ENCODE peak calls at places on chromosomes 12 and 14, in ten cellular contexts. J is left lung; U is brain microvascular endothelial cell; Y is CD4-positive, alpha-beta T cell; W is mesothelial cell of epicardium; O is neural crest cell; H is B cell; D is gastrocnemius medialis; S is bronchial epithelial cell; E is fibroblast of mammary gland. B is an unnamed sample.

GRCh38 chr14:95143813-95144620 is 13.3 kb downstream of the DICER1 start:
- DNase-seq in J (no peak), U (no peak), Y (no peak), W (no peak), O (no peak), H (peak; percentile 22), D (no peak), S (no peak), E (no peak), B (no peak)

GRCh38 chr12:18857656-18858055 is 119.7 kb downstream of the CAPZA3 start:
- DNase-seq in J (no peak), U (no peak), Y (no peak), W (no peak), O (no peak), H (no peak), D (no peak), S (no peak), E (no peak), B (no peak)

GRCh38 chr12:112944028-112944690 is 5.9 kb downstream of the OAS3 start:
- DNase-seq in J (no peak), U (no peak), Y (no peak), W (no peak), O (no peak), H (no peak), D (no peak), S (peak; percentile 22), E (no peak), B (no peak)

GRCh38 chr12:131061041-131061806 is 107.5 kb downstream of the ADGRD1 start:
- DNase-seq in J (no peak), U (no peak), Y (no peak), W (no peak), O (no peak), H (no peak), D (no peak), S (no peak), E (no peak), B (no peak)

GRCh38 chr12:98638009-98638408 is 6.6 kb downstream of the IKBIP start:
- DNase-seq in J (no peak), U (no peak), Y (no peak), W (no peak), O (no peak), H (no peak), D (no peak), S (no peak), E (no peak), B (no peak)

GRCh38 chr12:124228050-124228711 is 66.7 kb upstream of the RFLNA start:
- DNase-seq in J (no peak), U (no peak), Y (no peak), W (no peak), O (no peak), H (no peak), D (no peak), S (no peak), E (peak; percentile 17), B (no peak)

GRCh38 chr14:100770605-100771120 is 44.0 kb downstream of the DLK1 start:
- DNase-seq in J (no peak), U (no peak), Y (peak; percentile 12), W (no peak), O (no peak), H (no peak), D (no peak), S (no peak), E (no peak), B (no peak)

GRCh38 chr12:14999421-15000047 is 26.7 kb downstream of the PDE6H start:
- DNase-seq in J (no peak), U (no peak), Y (no peak), W (no peak), O (no peak), H (no peak), D (no peak), S (peak; percentile 71), E (peak; percentile 59), B (no peak)

GRCh38 chr14:91119556-91120311 is 5.9 kb downstream of the DGLUCY start:
- DNase-seq in J (no peak), U (peak; percentile 38), Y (no peak), W (no peak), O (no peak), H (no peak), D (peak; percentile 89), S (peak; percentile 95), E (peak; percentile 91), B (no peak)

GRCh38 chr12:31001581-31002360 is 71.9 kb upstream of the DDX11 start:
- DNase-seq in J (no peak), U (no peak), Y (no peak), W (no peak), O (no peak), H (peak; percentile 15), D (no peak), S (no peak), E (no peak), B (no peak)

GRCh38 chr14:74619672-74620131 is 7.7 kb upstream of the LTBP2 start:
- DNase-seq in J (peak; percentile 67), U (peak; percentile 96), Y (no peak), W (no peak), O (no peak), H (no peak), D (peak; percentile 86), S (peak; percentile 52), E (peak; percentile 99), B (no peak)

GRCh38 chr12:88063375-88063774 is 34.2 kb upstream of the C12orf50 start:
- DNase-seq in J (no peak), U (no peak), Y (no peak), W (no peak), O (no peak), H (no peak), D (no peak), S (peak; percentile 20), E (peak; percentile 37), B (peak; percentile 19)

GRCh38 chr14:76186318-76187027 is 34.8 kb downstream of the GPATCH2L start:
- DNase-seq in J (no peak), U (no peak), Y (no peak), W (no peak), O (no peak), H (no peak), D (no peak), S (no peak), E (no peak), B (peak; percentile 17)

GRCh38 chr14:76175942-76176341 is 24.2 kb downstream of the GPATCH2L start:
- DNase-seq in J (no peak), U (no peak), Y (no peak), W (no peak), O (no peak), H (no peak), D (no peak), S (no peak), E (no peak), B (no peak)

GRCh38 chr14:76181546-76181945 is 29.8 kb downstream of the GPATCH2L start:
- DNase-seq in J (no peak), U (no peak), Y (no peak), W (no peak), O (no peak), H (no peak), D (no peak), S (peak; percentile 11), E (peak; percentile 17), B (no peak)
- TF ChIP-seq CTCF in J (no peak), U (peak; percentile 38), Y (no peak), W (no peak), O (peak; percentile 36), H (no peak), D (no peak), S (no peak), E (peak; percentile 38), B (peak; percentile 29)

DNA sequence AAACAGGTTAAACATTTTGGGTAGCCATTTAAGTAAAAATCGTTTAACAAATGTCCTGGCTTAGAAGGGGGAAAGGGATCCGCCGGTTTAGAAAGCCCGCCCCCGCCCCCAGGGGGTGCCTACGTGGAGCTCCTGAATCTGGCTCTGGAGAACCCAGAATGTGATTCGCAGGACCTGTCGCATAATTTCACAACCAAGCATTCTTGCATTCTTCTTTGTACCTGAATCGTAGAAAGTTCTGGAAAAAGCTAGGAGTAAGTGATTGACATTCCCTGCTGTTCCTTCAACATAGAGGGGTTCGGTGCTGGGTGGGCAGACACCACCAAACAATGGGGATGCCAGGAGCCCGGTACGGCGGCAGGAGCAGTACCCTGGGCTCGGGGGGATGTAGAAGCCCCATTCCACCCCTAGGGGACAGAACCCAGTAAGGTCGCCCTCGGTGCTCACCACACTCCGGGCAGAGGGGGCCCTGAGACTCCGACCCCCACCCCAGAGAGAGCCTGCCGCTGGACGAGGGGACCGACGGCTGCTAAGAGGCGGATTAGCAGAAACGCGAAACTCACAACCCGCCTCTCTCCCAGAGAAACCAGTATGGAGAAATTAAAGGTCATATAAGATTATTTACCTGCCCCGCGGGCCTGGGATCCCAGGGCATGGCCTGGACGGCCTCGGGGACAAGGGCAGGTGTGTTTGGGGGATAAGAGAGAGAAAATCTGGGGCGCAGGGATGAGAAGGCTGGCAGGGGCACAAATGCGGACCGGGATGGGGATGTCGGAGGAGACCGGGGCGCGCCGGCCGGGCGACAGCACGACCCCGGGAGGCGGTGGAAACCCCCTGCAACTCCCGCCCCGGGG is 547 bp downstream of the CSRP2 start:
- DNase-seq in J (peak; percentile 37), U (no peak), Y (peak; percentile 33), W (no peak), O (peak; percentile 34), H (peak; percentile 65), D (no peak), S (peak; percentile 46), E (no peak), B (peak; percentile 49)
- TF ChIP-seq CTCF in J (no peak), U (peak; percentile 28), Y (no peak), W (no peak), O (peak; percentile 55), H (peak; percentile 45), D (no peak), S (peak; percentile 22), E (no peak), B (peak; percentile 15)

DNA sequence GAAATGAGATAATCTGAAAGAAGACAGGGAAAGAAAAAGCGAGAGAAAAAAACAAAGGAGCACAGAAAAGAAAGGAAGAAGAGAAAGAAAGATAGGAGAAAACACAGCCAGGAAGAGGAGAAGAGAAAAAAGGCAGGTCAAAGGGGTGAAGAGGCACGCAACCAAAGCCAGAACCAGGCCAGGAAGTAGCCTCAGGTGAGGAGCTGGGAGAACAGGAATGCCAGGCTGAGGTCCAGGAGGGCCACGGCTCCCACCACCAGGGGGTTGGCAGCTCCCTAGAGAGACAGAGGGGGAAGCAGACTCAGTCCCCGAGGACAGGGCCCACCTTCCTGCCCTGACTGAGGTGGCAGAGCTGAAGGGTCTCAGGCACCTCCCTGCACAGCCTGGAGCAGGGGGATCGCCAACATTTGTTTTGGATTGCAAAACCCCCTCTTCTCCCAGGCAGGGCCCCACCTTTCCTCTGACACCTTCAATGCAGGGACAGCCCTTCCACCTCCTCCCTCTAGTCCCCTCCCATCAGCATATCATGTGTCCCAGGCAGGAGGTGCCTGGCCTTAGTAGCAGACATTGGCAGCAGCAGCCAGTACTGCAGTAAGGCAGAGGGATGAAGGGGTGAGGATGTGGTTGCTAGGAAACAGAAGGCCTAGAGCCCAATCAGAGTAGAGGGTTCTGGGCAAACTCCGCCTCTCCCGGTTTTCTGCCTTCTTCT is 2.0 kb upstream of the AP1G2 start:
- DNase-seq in J (no peak), U (no peak), Y (no peak), W (no peak), O (no peak), H (no peak), D (peak; percentile 5), S (peak; percentile 66), E (no peak), B (no peak)
- TF ChIP-seq CTCF in J (no peak), U (peak; percentile 18), Y (no peak), W (no peak), O (no peak), H (no peak), D (no peak), S (peak; percentile 48), E (no peak), B (no peak)

DNA sequence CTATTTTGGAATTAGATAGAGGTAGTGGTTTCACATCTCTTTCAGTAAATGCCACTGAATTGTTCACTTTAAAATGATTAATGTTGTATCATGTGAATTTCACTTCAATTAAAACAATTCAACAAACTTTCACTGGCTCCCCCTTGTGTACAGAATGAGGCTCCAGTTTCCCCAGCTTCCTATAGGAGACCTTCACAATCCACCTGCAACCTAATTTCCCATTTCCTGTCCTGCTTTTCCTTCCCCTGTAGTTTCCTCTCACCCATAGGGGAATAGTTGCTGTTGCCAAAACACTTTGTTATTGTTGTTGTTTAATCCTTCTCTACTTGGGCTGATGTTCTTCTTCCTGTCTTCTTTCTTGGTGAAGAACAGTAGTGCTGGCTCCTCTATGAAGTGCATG is 59.8 kb downstream of the NPAS3 start:
- DNase-seq in J (no peak), U (peak; percentile 16), Y (no peak), W (no peak), O (no peak), H (no peak), D (no peak), S (peak; percentile 26), E (peak; percentile 45), B (no peak)
- TF ChIP-seq CTCF in J (no peak), U (peak; percentile 73), Y (no peak), W (no peak), O (peak; percentile 42), H (no peak), D (no peak), S (peak; percentile 54), E (peak; percentile 74), B (no peak)

B was measured in GM13977.